ENCODE peak calls at places on chromosomes 12 and 14, in ten cellular contexts. One of them, this sample, is unnamed. For H3K4me1, the result is how much of the 10 kb centered on the place peaks cover.

GRCh38 chr12:112418596-112419268 is at the start of gene PTPN11:
- DNase-seq in upper lobe of left lung: peak
- DNase-seq in HepG2: peak
- DNase-seq in transverse colon: peak
- DNase-seq in ovary: peak
- DNase-seq in esophagus muscularis mucosa: peak
- DNase-seq in tibial nerve: peak
- DNase-seq in A549: peak
- DNase-seq in stomach: peak
- DNase-seq in SK-N-SH: peak
- DNase-seq in this sample: peak

GRCh38 chr12:21697829-21698630 is 40.4 kb upstream of the LDHB start:
- DNase-seq in A549: no peak
- DNase-seq in tibial nerve: peak
- DNase-seq in HepG2: peak
- DNase-seq in ovary: no peak
- DNase-seq in stomach: no peak
- DNase-seq in transverse colon: no peak
- DNase-seq in upper lobe of left lung: no peak
- DNase-seq in esophagus muscularis mucosa: no peak
- DNase-seq in SK-N-SH: peak
- DNase-seq in this sample: no peak

GRCh38 chr14:51981218-51981854 is 8.0 kb upstream of the RTRAF start:
- DNase-seq in stomach: no peak
- DNase-seq in transverse colon: no peak
- DNase-seq in ovary: no peak
- DNase-seq in esophagus muscularis mucosa: no peak
- DNase-seq in tibial nerve: no peak
- DNase-seq in A549: no peak
- DNase-seq in HepG2: no peak
- DNase-seq in SK-N-SH: no peak
- DNase-seq in upper lobe of left lung: no peak
- DNase-seq in this sample: no peak

GRCh38 chr12:27965411-27965810 is 7.1 kb downstream of the PTHLH start:
- DNase-seq in tibial nerve: no peak
- DNase-seq in upper lobe of left lung: no peak
- DNase-seq in SK-N-SH: no peak
- DNase-seq in esophagus muscularis mucosa: no peak
- DNase-seq in stomach: no peak
- DNase-seq in HepG2: no peak
- DNase-seq in A549: no peak
- DNase-seq in transverse colon: no peak
- DNase-seq in ovary: no peak
- DNase-seq in this sample: no peak

GRCh38 chr14:22071001-22071400 is 397.4 kb upstream of the OR4E1 start:
- DNase-seq in ovary: no peak
- DNase-seq in upper lobe of left lung: no peak
- DNase-seq in tibial nerve: no peak
- DNase-seq in esophagus muscularis mucosa: no peak
- DNase-seq in transverse colon: peak
- DNase-seq in SK-N-SH: no peak
- DNase-seq in A549: no peak
- DNase-seq in stomach: no peak
- DNase-seq in HepG2: no peak
- DNase-seq in this sample: no peak

GRCh38 chr14:67285876-67286452 is 44.7 kb downstream of the PALS1 start:
- DNase-seq in ovary: no peak
- DNase-seq in transverse colon: no peak
- DNase-seq in HepG2: peak
- DNase-seq in SK-N-SH: peak
- DNase-seq in upper lobe of left lung: no peak
- DNase-seq in A549: peak
- DNase-seq in stomach: no peak
- DNase-seq in tibial nerve: no peak
- DNase-seq in esophagus muscularis mucosa: no peak
- DNase-seq in this sample: no peak

GRCh38 chr12:28191690-28192089 is 1.4 kb downstream of the CCDC91 start:
- DNase-seq in transverse colon: peak
- DNase-seq in stomach: no peak
- DNase-seq in esophagus muscularis mucosa: no peak
- DNase-seq in SK-N-SH: peak
- DNase-seq in A549: peak
- DNase-seq in tibial nerve: peak
- DNase-seq in ovary: peak
- DNase-seq in HepG2: no peak
- DNase-seq in upper lobe of left lung: no peak
- DNase-seq in this sample: peak

GRCh38 chr12:3200032-3200617 is 122.9 kb downstream of the TSPAN9 start:
- DNase-seq in upper lobe of left lung: peak
- DNase-seq in SK-N-SH: peak
- DNase-seq in transverse colon: peak
- DNase-seq in tibial nerve: no peak
- DNase-seq in esophagus muscularis mucosa: no peak
- DNase-seq in ovary: peak
- DNase-seq in HepG2: no peak
- DNase-seq in A549: peak
- DNase-seq in stomach: peak
- DNase-seq in this sample: no peak

GRCh38 chr14:99644035-99644587 is 818 bp upstream of the HHIPL1 start:
- DNase-seq in stomach: no peak
- DNase-seq in ovary: no peak
- DNase-seq in SK-N-SH: no peak
- DNase-seq in esophagus muscularis mucosa: no peak
- DNase-seq in A549: no peak
- DNase-seq in tibial nerve: no peak
- DNase-seq in upper lobe of left lung: no peak
- DNase-seq in transverse colon: no peak
- DNase-seq in HepG2: no peak
- DNase-seq in this sample: no peak

GRCh38 chr12:6647083-6647604 is at the start of gene ACRBP:
- DNase-seq in tibial nerve: peak
- DNase-seq in stomach: peak
- DNase-seq in HepG2: no peak
- DNase-seq in transverse colon: peak
- DNase-seq in esophagus muscularis mucosa: no peak
- DNase-seq in A549: no peak
- DNase-seq in SK-N-SH: no peak
- DNase-seq in upper lobe of left lung: peak
- DNase-seq in ovary: peak
- DNase-seq in this sample: no peak

GRCh38 chr14:55665067-55665700 is 85.2 kb downstream of the KTN1 start:
- DNase-seq in upper lobe of left lung: no peak
- DNase-seq in esophagus muscularis mucosa: no peak
- DNase-seq in tibial nerve: no peak
- DNase-seq in transverse colon: no peak
- DNase-seq in SK-N-SH: no peak
- DNase-seq in stomach: no peak
- DNase-seq in A549: no peak
- DNase-seq in HepG2: no peak
- DNase-seq in ovary: no peak
- DNase-seq in this sample: no peak

GRCh38 chr14:32469388-32470160 is 140.5 kb downstream of the AKAP6 start:
- DNase-seq in esophagus muscularis mucosa: no peak
- DNase-seq in tibial nerve: no peak
- DNase-seq in SK-N-SH: no peak
- DNase-seq in HepG2: peak
- DNase-seq in upper lobe of left lung: no peak
- DNase-seq in transverse colon: no peak
- DNase-seq in ovary: no peak
- DNase-seq in stomach: no peak
- DNase-seq in A549: peak
- DNase-seq in this sample: no peak

GRCh38 chr14:102902523-102903247 is 19.8 kb upstream of the AMN start:
- DNase-seq in HepG2: no peak
- DNase-seq in tibial nerve: no peak
- DNase-seq in ovary: no peak
- DNase-seq in stomach: no peak
- DNase-seq in transverse colon: no peak
- DNase-seq in A549: no peak
- DNase-seq in upper lobe of left lung: no peak
- DNase-seq in esophagus muscularis mucosa: no peak
- DNase-seq in SK-N-SH: peak
- DNase-seq in this sample: no peak
- H3K4me1 ChIP-seq in HepG2: under half
- H3K4me1 ChIP-seq in tibial nerve: under half
- H3K4me1 ChIP-seq in ovary: under half
- H3K4me1 ChIP-seq in stomach: under half
- H3K4me1 ChIP-seq in transverse colon: under half
- H3K4me1 ChIP-seq in A549: under half
- H3K4me1 ChIP-seq in upper lobe of left lung: under half
- H3K4me1 ChIP-seq in esophagus muscularis mucosa: under half
- H3K4me1 ChIP-seq in SK-N-SH: under half
- H3K4me1 ChIP-seq in this sample: under half

DNA sequence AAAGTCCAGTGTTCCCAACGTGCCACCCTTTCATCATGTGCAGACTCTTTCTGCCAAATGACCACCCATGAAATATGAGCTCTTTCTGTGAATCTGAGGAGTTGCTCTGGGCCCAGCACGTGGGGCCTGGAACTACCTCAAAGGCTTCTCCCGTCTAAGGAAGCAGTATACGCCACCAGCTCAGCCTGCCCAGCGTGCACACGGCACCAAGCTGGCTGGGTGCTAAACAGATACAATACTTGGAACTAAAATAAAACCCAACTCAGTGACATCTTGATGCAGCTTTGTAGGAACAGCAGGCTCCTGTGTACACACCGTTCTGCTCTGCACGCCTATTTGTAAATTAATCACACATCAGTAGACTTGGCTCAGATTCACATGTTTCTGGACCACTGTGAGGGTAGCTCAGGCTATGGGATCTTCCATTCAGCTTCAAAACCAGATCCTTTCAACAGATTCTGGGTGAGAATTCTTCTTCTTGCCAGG is 74.8 kb downstream of the ARL6IP4 start:
- DNase-seq in SK-N-SH: no peak
- DNase-seq in upper lobe of left lung: no peak
- DNase-seq in ovary: no peak
- DNase-seq in A549: no peak
- DNase-seq in stomach: no peak
- DNase-seq in esophagus muscularis mucosa: no peak
- DNase-seq in transverse colon: no peak
- DNase-seq in HepG2: no peak
- DNase-seq in tibial nerve: no peak
- DNase-seq in this sample: no peak
- TF ChIP-seq EP300 in SK-N-SH: no peak
- TF ChIP-seq EP300 in upper lobe of left lung: no peak
- TF ChIP-seq EP300 in ovary: no peak
- TF ChIP-seq EP300 in A549: no peak
- TF ChIP-seq EP300 in stomach: no peak
- TF ChIP-seq EP300 in esophagus muscularis mucosa: no peak
- TF ChIP-seq EP300 in transverse colon: no peak
- TF ChIP-seq EP300 in HepG2: no peak
- TF ChIP-seq EP300 in tibial nerve: no peak
- TF ChIP-seq EP300 in this sample: no peak

GRCh38 chr12:42585846-42586226 is 3.7 kb downstream of the PRICKLE1 start:
- DNase-seq in stomach: no peak
- DNase-seq in transverse colon: no peak
- DNase-seq in SK-N-SH: no peak
- DNase-seq in A549: no peak
- DNase-seq in upper lobe of left lung: no peak
- DNase-seq in HepG2: no peak
- DNase-seq in ovary: no peak
- DNase-seq in esophagus muscularis mucosa: no peak
- DNase-seq in tibial nerve: no peak
- DNase-seq in this sample: no peak

GRCh38 chr12:42583017-42583416 is 6.5 kb downstream of the PRICKLE1 start:
- DNase-seq in tibial nerve: no peak
- DNase-seq in SK-N-SH: no peak
- DNase-seq in upper lobe of left lung: no peak
- DNase-seq in HepG2: no peak
- DNase-seq in transverse colon: no peak
- DNase-seq in ovary: no peak
- DNase-seq in A549: no peak
- DNase-seq in stomach: no peak
- DNase-seq in esophagus muscularis mucosa: no peak
- DNase-seq in this sample: no peak

GRCh38 chr12:42586268-42586667 is 3.3 kb downstream of the PRICKLE1 start:
- DNase-seq in ovary: no peak
- DNase-seq in esophagus muscularis mucosa: peak
- DNase-seq in upper lobe of left lung: no peak
- DNase-seq in tibial nerve: no peak
- DNase-seq in SK-N-SH: no peak
- DNase-seq in transverse colon: no peak
- DNase-seq in stomach: no peak
- DNase-seq in HepG2: no peak
- DNase-seq in A549: no peak
- DNase-seq in this sample: no peak

GRCh38 chr12:42584539-42585174 is 4.9 kb downstream of the PRICKLE1 start:
- DNase-seq in stomach: no peak
- DNase-seq in A549: no peak
- DNase-seq in HepG2: no peak
- DNase-seq in SK-N-SH: peak
- DNase-seq in transverse colon: no peak
- DNase-seq in tibial nerve: no peak
- DNase-seq in esophagus muscularis mucosa: peak
- DNase-seq in ovary: no peak
- DNase-seq in upper lobe of left lung: no peak
- DNase-seq in this sample: no peak

GRCh38 chr12:42585175-42585845 is 4.2 kb downstream of the PRICKLE1 start:
- DNase-seq in SK-N-SH: no peak
- DNase-seq in ovary: no peak
- DNase-seq in upper lobe of left lung: no peak
- DNase-seq in HepG2: no peak
- DNase-seq in A549: no peak
- DNase-seq in stomach: no peak
- DNase-seq in tibial nerve: no peak
- DNase-seq in transverse colon: no peak
- DNase-seq in esophagus muscularis mucosa: peak
- DNase-seq in this sample: no peak
- H3K4me3 ChIP-seq in SK-N-SH: no peak
- H3K4me3 ChIP-seq in ovary: no peak
- H3K4me3 ChIP-seq in upper lobe of left lung: no peak
- H3K4me3 ChIP-seq in HepG2: no peak
- H3K4me3 ChIP-seq in A549: no peak
- H3K4me3 ChIP-seq in stomach: no peak
- H3K4me3 ChIP-seq in tibial nerve: peak
- H3K4me3 ChIP-seq in transverse colon: no peak
- H3K4me3 ChIP-seq in esophagus muscularis mucosa: no peak
- H3K4me3 ChIP-seq in this sample: no peak

DNA sequence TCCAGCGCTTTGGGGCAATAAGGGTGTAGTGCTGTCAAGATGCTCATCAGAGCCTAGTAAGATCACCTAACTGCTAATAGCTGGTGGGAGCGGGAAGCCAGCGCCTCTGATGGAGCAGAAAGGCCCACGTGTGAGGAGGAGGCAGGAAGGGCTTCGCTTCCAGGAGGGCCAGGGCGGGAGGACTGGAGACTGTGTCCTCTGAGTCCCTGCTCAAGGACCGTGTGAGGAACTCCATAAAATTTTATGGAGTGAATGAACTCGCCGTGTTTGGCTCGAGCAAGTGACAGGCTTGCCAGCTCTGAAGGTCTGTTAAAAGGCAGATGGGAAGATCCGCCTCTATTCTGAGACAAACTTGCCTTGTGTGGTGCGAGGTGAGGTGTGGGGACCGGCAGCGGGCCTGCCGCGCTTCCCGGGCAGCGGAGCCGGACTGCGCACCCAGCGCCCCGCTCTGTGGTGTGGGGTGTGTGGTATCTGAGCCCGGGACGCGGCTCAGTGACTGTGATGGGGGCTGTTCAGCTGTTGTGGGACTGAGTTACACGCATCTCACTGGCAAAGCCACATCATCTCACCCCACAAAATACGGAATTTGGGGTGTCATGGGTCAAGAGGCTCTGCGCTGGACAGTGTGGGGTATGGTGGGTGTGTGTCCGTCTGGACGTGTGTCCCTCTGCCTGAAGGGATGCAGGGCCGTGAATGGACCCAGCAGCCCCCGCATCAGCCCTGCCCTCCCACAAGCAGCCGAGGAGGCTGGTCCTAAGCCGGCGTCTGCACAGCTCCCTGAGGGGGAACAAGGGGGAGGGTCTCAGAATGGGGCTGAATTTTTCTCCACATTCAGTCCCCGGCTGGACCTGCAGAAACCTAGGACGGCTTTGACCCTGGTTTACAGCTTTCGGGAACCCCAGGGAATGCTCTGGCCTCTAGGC is 157.0 kb upstream of the C14orf180 start:
- DNase-seq in ovary: no peak
- DNase-seq in stomach: peak
- DNase-seq in upper lobe of left lung: peak
- DNase-seq in tibial nerve: no peak
- DNase-seq in esophagus muscularis mucosa: peak
- DNase-seq in HepG2: no peak
- DNase-seq in SK-N-SH: peak
- DNase-seq in transverse colon: no peak
- DNase-seq in A549: no peak
- DNase-seq in this sample: peak
- H3K4me1 ChIP-seq in ovary: under half
- H3K4me1 ChIP-seq in stomach: under half
- H3K4me1 ChIP-seq in upper lobe of left lung: under half
- H3K4me1 ChIP-seq in tibial nerve: under half
- H3K4me1 ChIP-seq in esophagus muscularis mucosa: under half
- H3K4me1 ChIP-seq in HepG2: under half
- H3K4me1 ChIP-seq in SK-N-SH: under half
- H3K4me1 ChIP-seq in transverse colon: under half
- H3K4me1 ChIP-seq in A549: under half
- H3K4me1 ChIP-seq in this sample: under half